ENCODE peak calls at places on chromosome 16, in seven cellular contexts. H is fibroblast of the aortic adventitia; V is choroid plexus epithelial cell; B is bronchial epithelial cell; G is OCI-LY7; X is CD8-positive, alpha-beta memory T cell; A is stomach. Z is an unnamed sample.

GRCh38 chr16:19690196-19690595 is 27.8 kb downstream of the KNOP1 start:
- DNase-seq in G (no peak), H (no peak), V (peak), A (no peak), B (no peak), X (no peak), Z (no peak)

GRCh38 chr16:53948734-53949430 is 244.9 kb downstream of the FTO start:
- DNase-seq in X (no peak), B (no peak), A (no peak), G (no peak), H (no peak), V (no peak), Z (no peak)

GRCh38 chr16:2980227-2981176 is at the start of gene PKMYT1:
- DNase-seq in B (peak), X (peak), G (peak), H (peak), V (peak), A (peak), Z (peak)

GRCh38 chr16:56310685-56311084 is 114.7 kb downstream of the AMFR start:
- DNase-seq in H (no peak), B (no peak), X (no peak), G (no peak), A (no peak), V (no peak), Z (no peak)

GRCh38 chr16:9123871-9124270 is 32.4 kb downstream of the HAPSTR1 start:
- DNase-seq in A (peak), B (peak), X (no peak), G (no peak), V (no peak), H (no peak), Z (peak)

GRCh38 chr16:73872856-73873255 is 423.8 kb upstream of the PSMD7 start:
- DNase-seq in B (no peak), A (no peak), V (no peak), G (no peak), X (no peak), H (no peak), Z (no peak)

GRCh38 chr16:19697756-19698318 is 20.2 kb downstream of the KNOP1 start:
- DNase-seq in V (no peak), A (peak), B (no peak), G (no peak), H (no peak), X (no peak), Z (no peak)

GRCh38 chr16:16996830-16997229 is 473.9 kb downstream of the XYLT1 start:
- DNase-seq in X (no peak), B (no peak), G (no peak), V (no peak), H (no peak), A (no peak), Z (no peak)

GRCh38 chr16:15776572-15776971 is 80.3 kb downstream of the MYH11 start:
- DNase-seq in X (no peak), G (no peak), H (no peak), B (no peak), V (no peak), A (no peak), Z (no peak)

GRCh38 chr16:3180445-3180878 is 7.5 kb upstream of the OR1F1 start:
- DNase-seq in B (peak), G (no peak), A (no peak), H (no peak), X (no peak), V (no peak), Z (no peak)

GRCh38 chr16:89815639-89816348 is 653 bp downstream of the FANCA start:
- DNase-seq in A (no peak), G (peak), B (no peak), H (no peak), X (no peak), V (no peak), Z (peak)

GRCh38 chr16:49698931-49699715 is 156.8 kb downstream of the ZNF423 start:
- DNase-seq in A (no peak), G (no peak), H (peak), B (no peak), X (no peak), V (peak), Z (peak)

GRCh38 chr16:86798247-86799041 is 220.1 kb downstream of the FOXL1 start:
- DNase-seq in V (no peak), X (no peak), A (no peak), G (no peak), H (peak), B (peak), Z (peak)

GRCh38 chr16:60181542-60181941 is 1447.4 kb upstream of the GOT2 start:
- DNase-seq in B (no peak), H (no peak), G (no peak), X (no peak), A (no peak), V (no peak), Z (no peak)

GRCh38 chr16:63230383-63230782 is 1194.1 kb upstream of the CDH8 start:
- DNase-seq in V (no peak), H (no peak), G (no peak), B (no peak), A (no peak), X (no peak), Z (no peak)

GRCh38 chr16:54628796-54629625 is 301.7 kb upstream of the IRX5 start:
- DNase-seq in X (no peak), V (no peak), H (no peak), B (no peak), G (no peak), A (peak), Z (no peak)

GRCh38 chr16:50683689-50684374 is 2.7 kb upstream of the SNX20 start:
- DNase-seq in G (peak), H (no peak), X (no peak), V (no peak), A (peak), B (no peak), Z (no peak)

GRCh38 chr16:71441348-71441781 is 489 bp downstream of the TLE7 start:
- DNase-seq in B (no peak), G (no peak), A (no peak), H (no peak), X (no peak), V (no peak), Z (no peak)

GRCh38 chr16:1347962-1348361 is 3.7 kb downstream of the TSR3 start:
- DNase-seq in B (no peak), H (no peak), X (no peak), A (no peak), V (no peak), G (no peak), Z (no peak)

GRCh38 chr16:1357906-1358566 is 6.3 kb downstream of the GNPTG start:
- DNase-seq in V (no peak), X (no peak), A (no peak), B (no peak), H (no peak), G (no peak), Z (peak)

GRCh38 chr16:55003916-55004315 is 73.3 kb downstream of the IRX5 start:
- DNase-seq in H (no peak), A (no peak), B (no peak), G (no peak), X (no peak), V (no peak), Z (no peak)

GRCh38 chr16:62036101-62036806 is at the start of gene CDH8:
- DNase-seq in H (no peak), A (no peak), G (no peak), V (no peak), B (no peak), X (no peak), Z (no peak)

GRCh38 chr16:53281280-53281679 is 153.0 kb upstream of the RBL2 start:
- DNase-seq in A (no peak), H (peak), X (no peak), V (no peak), G (no peak), B (no peak), Z (peak)

GRCh38 chr16:19382084-19382801 is 35.4 kb upstream of the TMC5 start:
- DNase-seq in A (peak), G (peak), B (no peak), X (no peak), H (no peak), V (no peak), Z (no peak)

GRCh38 chr16:72394526-72394925 is 222.6 kb upstream of the PMFBP1 start:
- DNase-seq in B (no peak), H (no peak), G (no peak), X (no peak), V (no peak), A (no peak), Z (no peak)

GRCh38 chr16:80100846-80101451 is 439.8 kb upstream of the DYNLRB2 start:
- DNase-seq in H (no peak), B (no peak), X (no peak), V (no peak), A (no peak), G (no peak), Z (no peak)

GRCh38 chr16:28494141-28494851 is at the start of gene APOBR:
- DNase-seq in X (peak), G (peak), A (peak), H (no peak), V (no peak), B (no peak), Z (no peak)
- H3K4me3 ChIP-seq in X (peak), G (peak), A (peak), H (no peak), V (no peak), B (no peak), Z (no peak)

GRCh38 chr16:10964039-10964890 is 19.9 kb downstream of the CLEC16A start:
- DNase-seq in B (peak), G (peak), V (peak), A (peak), H (peak), X (peak), Z (peak)

GRCh38 chr16:10966129-10966528 is 21.8 kb downstream of the CLEC16A start:
- DNase-seq in B (no peak), A (no peak), X (no peak), V (no peak), H (no peak), G (no peak), Z (no peak)

GRCh38 chr16:10965440-10966039 is 21.2 kb downstream of the CLEC16A start:
- DNase-seq in H (no peak), X (no peak), A (no peak), B (no peak), V (no peak), G (peak), Z (no peak)

GRCh38 chr16:10967981-10968380 is 23.6 kb downstream of the CLEC16A start:
- DNase-seq in G (no peak), H (no peak), V (no peak), B (no peak), A (peak), X (no peak), Z (no peak)

GRCh38 chr16:10964891-10965326 is 20.5 kb downstream of the CLEC16A start:
- DNase-seq in B (no peak), H (no peak), A (no peak), X (peak), G (no peak), V (no peak), Z (no peak)
- H3K4me3 ChIP-seq in B (no peak), H (no peak), A (no peak), X (no peak), G (no peak), V (no peak), Z (no peak)

DNA sequence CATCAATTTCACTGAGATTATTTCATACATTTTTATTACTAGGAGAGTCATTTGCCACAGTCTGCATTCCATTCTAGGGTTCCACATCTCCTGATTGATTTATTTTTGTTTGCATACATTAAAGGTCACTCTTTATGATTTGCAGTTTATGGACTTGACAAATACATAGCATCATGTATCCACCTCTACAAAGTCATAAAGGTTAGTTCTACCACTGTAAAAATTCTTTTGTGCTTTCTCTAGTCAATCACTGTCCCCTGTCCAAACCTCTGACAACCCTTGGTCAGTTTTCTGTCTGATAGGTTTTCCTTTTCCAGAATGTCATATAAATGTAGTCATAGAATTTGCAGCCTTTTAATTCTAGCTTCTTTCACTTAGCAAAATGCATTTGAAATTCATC is 434.6 kb upstream of the MON1B start:
- DNase-seq in V (no peak), B (no peak), X (no peak), H (no peak), A (no peak), G (no peak), Z (no peak)
- H3K4me3 ChIP-seq in V (no peak), B (no peak), X (no peak), H (no peak), A (no peak), G (no peak), Z (no peak)

DNA sequence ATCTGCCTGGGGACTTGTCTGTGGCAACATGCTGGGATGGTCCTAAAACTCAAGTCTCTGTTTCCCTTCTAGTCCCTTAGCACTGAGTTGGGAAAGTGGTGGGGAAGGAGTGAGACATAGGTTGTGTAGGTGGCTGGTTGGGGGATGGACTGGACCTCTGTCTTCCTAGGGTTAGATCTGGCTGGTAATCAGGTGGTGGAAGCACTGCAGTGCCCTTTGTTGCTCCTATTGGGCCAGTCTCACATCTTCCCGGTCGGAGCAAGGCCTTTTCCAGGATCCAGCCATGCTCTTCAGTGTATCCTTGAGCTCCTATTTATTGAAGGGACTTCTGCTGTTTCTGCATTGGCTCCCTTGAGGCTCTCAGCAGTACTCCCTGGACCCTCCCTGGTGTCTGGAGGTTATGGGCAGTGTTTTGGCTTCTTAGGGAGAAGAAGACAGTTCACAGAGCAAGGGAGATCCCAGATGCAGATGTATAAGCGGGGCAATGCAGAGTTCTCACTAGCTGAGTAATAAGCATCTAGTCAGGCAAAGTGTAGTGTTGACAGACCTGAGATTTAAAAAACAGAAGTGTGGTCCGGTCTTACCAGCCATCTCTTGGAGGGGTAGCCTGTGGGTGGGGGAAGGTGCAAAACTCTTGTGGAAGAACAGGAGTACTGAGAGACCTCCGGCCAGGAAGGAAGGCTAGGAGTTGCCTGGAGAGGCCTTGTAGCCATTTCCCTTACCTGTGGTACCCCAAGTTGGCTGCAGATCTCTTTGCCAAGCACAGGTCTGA is 1.3 kb upstream of the NUTF2 start:
- DNase-seq in X (no peak), V (no peak), A (no peak), H (no peak), G (peak), B (no peak), Z (no peak)
- H3K4me3 ChIP-seq in X (peak), V (peak), A (peak), H (peak), G (peak), B (peak), Z (no peak)

DNA sequence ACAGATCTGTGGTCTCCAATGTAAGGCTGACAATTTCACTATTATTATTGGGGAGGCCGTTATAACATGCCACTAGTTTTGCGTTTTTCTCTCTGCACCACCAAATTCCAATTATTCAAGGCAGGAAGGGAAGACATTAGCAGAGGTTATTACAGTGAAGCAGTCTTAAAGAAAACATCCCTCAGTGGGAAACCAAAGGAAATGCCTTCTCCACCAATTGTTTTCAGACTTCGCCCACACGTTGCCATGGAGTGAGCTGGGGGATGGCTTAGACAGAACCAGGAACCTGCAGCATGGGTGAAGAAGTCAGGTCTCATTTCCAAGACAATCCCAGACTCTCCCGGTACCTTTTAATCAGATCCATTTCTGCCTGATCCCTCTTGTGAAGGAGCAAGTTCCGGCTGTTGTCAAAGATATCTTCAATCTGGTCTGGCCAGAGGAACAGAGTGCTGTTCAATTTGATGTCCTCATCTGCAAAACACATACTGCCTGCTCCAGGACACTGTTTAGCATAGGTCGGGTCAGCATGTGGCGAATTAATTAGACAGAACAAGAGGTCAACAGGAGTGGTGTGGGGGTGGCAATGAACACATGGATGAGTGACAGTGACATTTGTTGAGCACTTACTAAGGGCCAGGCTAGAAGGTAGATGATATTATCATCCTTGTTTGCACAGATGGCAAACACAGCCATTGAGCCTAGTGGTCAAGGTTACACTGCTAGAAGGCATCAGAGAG is 46.4 kb downstream of the DNAH3 start:
- DNase-seq in G (no peak), V (peak), H (peak), B (no peak), X (no peak), A (no peak), Z (peak)
- H3K4me3 ChIP-seq in G (no peak), V (no peak), H (no peak), B (no peak), X (no peak), A (no peak), Z (no peak)

GRCh38 chr16:85220125-85220839 is 108.0 kb upstream of the CIBAR2 start:
- DNase-seq in G (no peak), B (peak), X (no peak), V (peak), H (peak), A (peak), Z (peak)
- H3K4me3 ChIP-seq in G (no peak), B (peak), X (no peak), V (peak), H (peak), A (peak), Z (peak)

GRCh38 chr16:58652741-58653140 is 23.1 kb upstream of the CNOT1 start:
- DNase-seq in G (no peak), B (no peak), X (no peak), V (peak), A (no peak), H (peak), Z (peak)

GRCh38 chr16:58655215-58655596 is 25.6 kb upstream of the CNOT1 start:
- DNase-seq in A (no peak), V (no peak), X (no peak), B (no peak), H (no peak), G (no peak), Z (no peak)

GRCh38 chr16:58651965-58652348 is 22.3 kb upstream of the CNOT1 start:
- DNase-seq in B (peak), V (peak), X (no peak), A (no peak), H (peak), G (no peak), Z (peak)

GRCh38 chr16:58656872-58657271 is 27.2 kb upstream of the CNOT1 start:
- DNase-seq in H (no peak), B (no peak), X (no peak), A (no peak), V (no peak), G (no peak), Z (no peak)

DNA sequence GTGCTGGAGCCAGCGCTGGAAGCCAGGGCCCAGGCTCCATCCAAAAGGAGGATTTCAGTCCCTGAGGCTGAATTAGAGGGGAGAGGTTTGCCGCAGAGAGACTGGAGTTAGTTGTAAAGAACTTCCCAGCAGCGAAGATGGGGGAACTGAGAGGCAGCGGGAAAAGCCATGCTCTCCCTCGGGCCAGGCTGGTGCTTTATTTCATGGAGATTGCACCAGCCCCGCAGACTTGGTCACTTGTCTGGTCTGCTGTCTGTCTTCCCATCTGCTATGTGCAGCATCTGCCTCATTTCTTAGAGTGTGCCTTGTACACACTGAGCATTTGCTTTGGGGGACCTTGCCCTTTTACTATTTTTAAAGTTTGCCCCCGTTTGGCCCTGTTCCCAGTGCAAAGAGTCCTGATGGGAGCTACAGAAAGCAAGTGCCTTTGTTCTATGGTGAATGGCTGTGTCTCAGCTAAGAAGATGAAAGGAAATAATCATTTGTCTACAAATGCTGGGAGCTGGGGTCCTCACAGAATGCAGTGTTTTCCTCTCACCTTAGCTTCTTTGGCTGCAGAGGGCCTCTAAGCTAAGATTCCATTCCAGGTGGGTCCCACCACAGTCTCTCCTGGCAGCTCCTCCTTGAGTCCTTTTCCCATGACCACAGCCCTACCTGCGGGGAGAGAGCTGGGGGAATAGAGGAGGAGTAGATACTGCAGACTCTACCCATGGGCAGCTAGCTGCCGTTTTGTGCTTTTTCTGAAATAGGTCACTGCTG is 25.0 kb upstream of the CNOT1 start:
- DNase-seq in X (no peak), G (no peak), A (no peak), V (no peak), B (no peak), H (no peak), Z (no peak)
- H3K4me3 ChIP-seq in X (no peak), G (no peak), A (no peak), V (no peak), B (no peak), H (no peak), Z (no peak)

DNA sequence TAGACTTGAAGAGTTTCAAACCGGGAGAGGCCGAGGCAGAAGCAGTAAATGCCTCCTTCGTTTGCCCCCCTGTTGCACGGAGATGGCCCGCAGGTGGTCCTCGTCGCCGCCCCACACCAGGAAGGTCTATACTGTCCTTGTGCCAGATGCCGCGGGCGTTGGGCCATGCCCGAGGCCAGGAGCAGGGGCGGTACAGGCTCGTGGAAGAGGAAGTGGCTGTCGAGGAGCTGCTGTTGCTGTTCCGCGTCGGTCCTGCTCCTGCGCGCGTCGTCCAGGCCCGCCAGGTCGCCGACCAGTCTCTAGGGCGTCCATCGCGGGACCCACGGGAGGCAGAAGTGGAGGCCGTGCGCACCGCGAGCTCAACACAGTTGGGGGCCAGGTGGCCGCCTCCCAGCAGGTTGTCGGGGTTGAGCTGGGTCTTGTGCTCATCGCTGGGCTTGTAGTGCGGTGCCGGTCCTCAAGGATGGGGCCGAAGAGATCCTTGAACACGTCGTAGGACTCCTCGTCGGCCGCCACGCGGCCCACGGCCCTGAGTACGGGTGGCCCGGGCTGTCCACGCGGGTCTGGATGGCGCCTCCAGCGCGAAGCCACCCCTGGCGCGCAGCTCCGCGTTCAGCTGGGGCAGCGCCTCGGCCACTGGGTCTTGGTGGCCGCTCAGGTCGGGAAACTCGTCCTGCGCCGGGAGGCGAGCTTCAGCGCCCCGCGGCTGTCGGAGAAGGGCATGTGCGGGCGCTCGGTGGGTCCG is 13.1 kb upstream of the C16orf87 start:
- DNase-seq in H (no peak), G (no peak), A (no peak), V (no peak), X (no peak), B (no peak), Z (no peak)
- H3K4me3 ChIP-seq in H (no peak), G (no peak), A (no peak), V (no peak), X (no peak), B (no peak), Z (no peak)

Z was measured in fibroblast of mammary gland.